ENCODE peak calls at places on chromosome 18, in nine cellular contexts. D, B, A, M, C, V, P, K and J are unnamed samples.

GRCh38 chr18:66013976-66014375 is 263.2 kb downstream of the CDH7 start:
- DNase-seq in D (no peak), B (no peak), A (no peak), M (no peak), C (no peak), V (no peak), P (no peak), K (no peak), J (no peak)

GRCh38 chr18:73283788-73284187 is 416.0 kb upstream of the NETO1 start:
- DNase-seq in D (no peak), B (no peak), A (no peak), M (peak), C (no peak), V (no peak), P (no peak), K (no peak), J (no peak)

GRCh38 chr18:49723648-49724180 is 89.6 kb downstream of the ACAA2 start:
- DNase-seq in D (no peak), B (no peak), A (peak), M (no peak), C (no peak), V (no peak), P (peak), K (no peak), J (no peak)

GRCh38 chr18:60978338-60978737 is 354.9 kb upstream of the CDH20 start:
- DNase-seq in D (no peak), B (no peak), A (no peak), M (peak), C (no peak), V (no peak), P (no peak), K (no peak), J (no peak)

GRCh38 chr18:55385770-55386169 is 202.2 kb downstream of the TCF4 start:
- DNase-seq in D (no peak), B (no peak), A (no peak), M (no peak), C (no peak), V (no peak), P (no peak), K (no peak), J (peak)

GRCh38 chr18:56542488-56542887 is 95.9 kb downstream of the TXNL1 start:
- DNase-seq in D (no peak), B (no peak), A (no peak), M (no peak), C (no peak), V (no peak), P (no peak), K (no peak), J (no peak)

GRCh38 chr18:248053-248452 is 19.8 kb downstream of the THOC1 start:
- DNase-seq in D (no peak), B (no peak), A (no peak), M (no peak), C (no peak), V (no peak), P (no peak), K (no peak), J (no peak)

GRCh38 chr18:2642771-2643170 is 12.8 kb upstream of the SMCHD1 start:
- DNase-seq in D (no peak), B (no peak), A (no peak), M (no peak), C (no peak), V (no peak), P (no peak), K (no peak), J (no peak)

GRCh38 chr18:49814147-49814499 is 790 bp upstream of the ACAA2 start:
- DNase-seq in D (no peak), B (no peak), A (peak), M (peak), C (no peak), V (no peak), P (peak), K (no peak), J (peak)

GRCh38 chr18:9743200-9744016 is 35.3 kb downstream of the RAB31 start:
- DNase-seq in D (no peak), B (no peak), A (peak), M (peak), C (no peak), V (no peak), P (peak), K (peak), J (no peak)

GRCh38 chr18:77068890-77069312 is 63.7 kb downstream of the MBP start:
- DNase-seq in D (no peak), B (no peak), A (no peak), M (no peak), C (no peak), V (no peak), P (no peak), K (no peak), J (no peak)

GRCh38 chr18:6199777-6200176 is 214.9 kb downstream of the L3MBTL4 start:
- DNase-seq in D (no peak), B (no peak), A (no peak), M (no peak), C (no peak), V (no peak), P (no peak), K (no peak), J (no peak)

GRCh38 chr18:48472610-48473009 is 63.4 kb upstream of the ZBTB7C start:
- DNase-seq in D (no peak), B (no peak), A (no peak), M (no peak), C (no peak), V (no peak), P (no peak), K (no peak), J (no peak)

GRCh38 chr18:33116376-33116775 is 324.1 kb downstream of the CCDC178 start:
- DNase-seq in D (no peak), B (no peak), A (no peak), M (no peak), C (no peak), V (no peak), P (no peak), K (peak), J (no peak)

GRCh38 chr18:57439985-57440330 is 4.8 kb downstream of the ONECUT2 start:
- DNase-seq in D (no peak), B (no peak), A (no peak), M (no peak), C (no peak), V (no peak), P (no peak), K (no peak), J (no peak)

GRCh38 chr18:7158201-7158600 is 40.6 kb upstream of the LAMA1 start:
- DNase-seq in D (no peak), B (no peak), A (no peak), M (peak), C (no peak), V (no peak), P (no peak), K (no peak), J (no peak)

GRCh38 chr18:75407468-75408437 is 19.8 kb downstream of the SMIM21 start:
- DNase-seq in D (no peak), B (no peak), A (no peak), M (peak), C (no peak), V (no peak), P (no peak), K (no peak), J (no peak)

GRCh38 chr18:49094979-49095632 is 144.3 kb upstream of the SMAD7 start:
- DNase-seq in D (no peak), B (no peak), A (no peak), M (peak), C (no peak), V (no peak), P (no peak), K (no peak), J (no peak)

GRCh38 chr18:51668101-51668500 is 470.6 kb upstream of the MEX3C start:
- DNase-seq in D (peak), B (no peak), A (peak), M (no peak), C (peak), V (no peak), P (peak), K (peak), J (peak)

GRCh38 chr18:46696268-46696667 is 39.2 kb upstream of the LOXHD1 start:
- DNase-seq in D (no peak), B (no peak), A (no peak), M (no peak), C (no peak), V (no peak), P (no peak), K (peak), J (no peak)

GRCh38 chr18:4921548-4921947 is 275.5 kb downstream of the AKAIN1 start:
- DNase-seq in D (no peak), B (no peak), A (no peak), M (no peak), C (no peak), V (no peak), P (no peak), K (no peak), J (no peak)

GRCh38 chr18:63844254-63844653 is 43.3 kb upstream of the SERPINB2 start:
- DNase-seq in D (no peak), B (no peak), A (no peak), M (no peak), C (peak), V (no peak), P (no peak), K (no peak), J (no peak)

GRCh38 chr18:50286391-50287027 is 983 bp downstream of the CXXC1 start:
- DNase-seq in D (no peak), B (no peak), A (peak), M (no peak), C (no peak), V (no peak), P (peak), K (no peak), J (no peak)

GRCh38 chr18:62755454-62755853 is 40.1 kb downstream of the PHLPP1 start:
- DNase-seq in D (no peak), B (no peak), A (no peak), M (no peak), C (no peak), V (no peak), P (no peak), K (no peak), J (no peak)

GRCh38 chr18:13500891-13501887 is 225.2 kb downstream of the FAM210A start:
- DNase-seq in D (no peak), B (no peak), A (no peak), M (peak), C (no peak), V (no peak), P (no peak), K (peak), J (no peak)

GRCh38 chr18:3485153-3486149 is 35.5 kb downstream of the TGIF1 start:
- DNase-seq in D (no peak), B (no peak), A (no peak), M (no peak), C (no peak), V (no peak), P (no peak), K (no peak), J (no peak)

GRCh38 chr18:11859903-11860407 is 8.7 kb downstream of the CHMP1B start:
- DNase-seq in D (no peak), B (no peak), A (peak), M (peak), C (no peak), V (no peak), P (no peak), K (no peak), J (no peak)

GRCh38 chr18:9017170-9017899 is 85.2 kb upstream of the NDUFV2 start:
- DNase-seq in D (no peak), B (no peak), A (peak), M (peak), C (peak), V (no peak), P (peak), K (peak), J (no peak)

GRCh38 chr18:41948544-41949110 is 6.4 kb upstream of the PIK3C3 start:
- DNase-seq in D (no peak), B (no peak), A (no peak), M (no peak), C (no peak), V (no peak), P (no peak), K (no peak), J (no peak)

GRCh38 chr18:74485860-74486849 is 10.0 kb upstream of the CNDP2 start:
- DNase-seq in D (no peak), B (no peak), A (no peak), M (no peak), C (no peak), V (no peak), P (peak), K (no peak), J (no peak)

GRCh38 chr18:49168281-49168680 is 217.5 kb upstream of the SMAD7 start:
- DNase-seq in D (no peak), B (no peak), A (no peak), M (no peak), C (no peak), V (no peak), P (no peak), K (no peak), J (no peak)

GRCh38 chr18:52541056-52541455 is 201.1 kb downstream of the DCC start:
- DNase-seq in D (no peak), B (no peak), A (no peak), M (no peak), C (no peak), V (no peak), P (no peak), K (no peak), J (no peak)

GRCh38 chr18:28831476-28831875 is 654.5 kb upstream of the CDH2 start:
- DNase-seq in D (no peak), B (no peak), A (no peak), M (no peak), C (no peak), V (no peak), P (no peak), K (no peak), J (no peak)